ENCODE peak calls at places on chromosome 18, in seven cellular contexts. F, Y, V, Q, Z, M and N are unnamed samples. For H3K9me3, the result is how much of the 10 kb centered on the place peaks cover.

GRCh38 chr18:48940854-48941531 is 9.8 kb downstream of the SMAD7 start:
- DNase-seq in F (no peak), Y (no peak), V (no peak), Q (peak), Z (no peak), M (no peak), N (no peak)

GRCh38 chr18:51668101-51668500 is 470.6 kb upstream of the MEX3C start:
- DNase-seq in F (peak), Y (peak), V (peak), Q (no peak), Z (peak), M (peak), N (peak)

GRCh38 chr18:58064406-58064998 is 20.5 kb downstream of the NEDD4L start:
- DNase-seq in F (no peak), Y (no peak), V (no peak), Q (no peak), Z (no peak), M (no peak), N (no peak)

GRCh38 chr18:76274470-76275289 is 220.4 kb downstream of the ZNF516 start:
- DNase-seq in F (no peak), Y (peak), V (no peak), Q (no peak), Z (peak), M (peak), N (no peak)

GRCh38 chr18:22844184-22844583 is 88.9 kb upstream of the RBBP8 start:
- DNase-seq in F (no peak), Y (no peak), V (no peak), Q (no peak), Z (peak), M (no peak), N (no peak)

GRCh38 chr18:22504665-22505064 is 87.0 kb upstream of the CTAGE1 start:
- DNase-seq in F (no peak), Y (no peak), V (no peak), Q (no peak), Z (peak), M (no peak), N (no peak)

GRCh38 chr18:3450358-3451107 is 561 bp downstream of the TGIF1 start:
- DNase-seq in F (peak), Y (peak), V (peak), Q (peak), Z (peak), M (no peak), N (no peak)

GRCh38 chr18:58843662-58844035 is 21.0 kb upstream of the ZNF532 start:
- DNase-seq in F (no peak), Y (no peak), V (no peak), Q (no peak), Z (no peak), M (no peak), N (no peak)

GRCh38 chr18:40841473-40841872 is 1113.6 kb upstream of the PIK3C3 start:
- DNase-seq in F (no peak), Y (no peak), V (no peak), Q (no peak), Z (no peak), M (no peak), N (no peak)

GRCh38 chr18:7334973-7335568 is 104.2 kb downstream of the LRRC30 start:
- DNase-seq in F (no peak), Y (no peak), V (no peak), Q (no peak), Z (no peak), M (no peak), N (no peak)

GRCh38 chr18:3595282-3596273 is 145.6 kb downstream of the TGIF1 start:
- DNase-seq in F (no peak), Y (peak), V (peak), Q (no peak), Z (peak), M (peak), N (no peak)

GRCh38 chr18:13159579-13159978 is 59.0 kb upstream of the LDLRAD4 start:
- DNase-seq in F (peak), Y (peak), V (no peak), Q (peak), Z (peak), M (peak), N (peak)

GRCh38 chr18:22168360-22168921 is 948 bp upstream of the GATA6 start:
- DNase-seq in F (peak), Y (no peak), V (peak), Q (no peak), Z (peak), M (peak), N (no peak)

GRCh38 chr18:44149706-44150105 is 531.0 kb upstream of the SETBP1 start:
- DNase-seq in F (no peak), Y (no peak), V (no peak), Q (no peak), Z (peak), M (no peak), N (no peak)

GRCh38 chr18:70643812-70644211 is 355.0 kb downstream of the SOCS6 start:
- DNase-seq in F (no peak), Y (no peak), V (no peak), Q (no peak), Z (no peak), M (no peak), N (no peak)

GRCh38 chr18:32021756-32022564 is 3.3 kb downstream of the RNF125 start:
- DNase-seq in F (no peak), Y (no peak), V (no peak), Q (no peak), Z (no peak), M (no peak), N (no peak)

GRCh38 chr18:2848145-2848878 is 1.5 kb downstream of the EMILIN2 start:
- DNase-seq in F (no peak), Y (no peak), V (no peak), Q (no peak), Z (no peak), M (no peak), N (no peak)

GRCh38 chr18:47930086-47930843 is at the start of gene SMAD2:
- DNase-seq in F (peak), Y (peak), V (peak), Q (peak), Z (peak), M (peak), N (peak)

GRCh38 chr18:76345901-76346300 is 149.1 kb downstream of the ZNF516 start:
- DNase-seq in F (no peak), Y (no peak), V (no peak), Q (no peak), Z (no peak), M (no peak), N (no peak)

GRCh38 chr18:8426401-8426800 is 182.8 kb upstream of the RAB12 start:
- DNase-seq in F (no peak), Y (peak), V (peak), Q (no peak), Z (peak), M (peak), N (peak)

GRCh38 chr18:41069166-41069565 is 885.9 kb upstream of the PIK3C3 start:
- DNase-seq in F (no peak), Y (no peak), V (no peak), Q (no peak), Z (no peak), M (no peak), N (no peak)

GRCh38 chr18:25727281-25727680 is 363.1 kb downstream of the SS18 start:
- DNase-seq in F (no peak), Y (no peak), V (no peak), Q (no peak), Z (no peak), M (no peak), N (no peak)

GRCh38 chr18:63079114-63079513 is 240.5 kb downstream of the BCL2 start:
- DNase-seq in F (no peak), Y (peak), V (no peak), Q (no peak), Z (no peak), M (peak), N (no peak)

GRCh38 chr18:27948981-27949380 is 227.9 kb downstream of the CDH2 start:
- DNase-seq in F (no peak), Y (no peak), V (no peak), Q (no peak), Z (no peak), M (no peak), N (no peak)

GRCh38 chr18:57771626-57772025 is 31.5 kb downstream of the ATP8B1 start:
- DNase-seq in F (no peak), Y (no peak), V (no peak), Q (no peak), Z (no peak), M (no peak), N (no peak)

GRCh38 chr18:73793386-73793785 is 354.2 kb downstream of the FBXO15 start:
- DNase-seq in F (no peak), Y (no peak), V (no peak), Q (no peak), Z (no peak), M (no peak), N (no peak)

GRCh38 chr18:48300463-48300961 is 108.7 kb downstream of the ZBTB7C start:
- DNase-seq in F (no peak), Y (peak), V (peak), Q (no peak), Z (peak), M (peak), N (no peak)

GRCh38 chr18:5894215-5894612 is 1.1 kb downstream of the TMEM200C start:
- DNase-seq in F (no peak), Y (no peak), V (no peak), Q (no peak), Z (no peak), M (no peak), N (no peak)

GRCh38 chr18:34773961-34774754 is 64.1 kb downstream of the DTNA start:
- DNase-seq in F (peak), Y (no peak), V (no peak), Q (no peak), Z (no peak), M (no peak), N (no peak)

DNA sequence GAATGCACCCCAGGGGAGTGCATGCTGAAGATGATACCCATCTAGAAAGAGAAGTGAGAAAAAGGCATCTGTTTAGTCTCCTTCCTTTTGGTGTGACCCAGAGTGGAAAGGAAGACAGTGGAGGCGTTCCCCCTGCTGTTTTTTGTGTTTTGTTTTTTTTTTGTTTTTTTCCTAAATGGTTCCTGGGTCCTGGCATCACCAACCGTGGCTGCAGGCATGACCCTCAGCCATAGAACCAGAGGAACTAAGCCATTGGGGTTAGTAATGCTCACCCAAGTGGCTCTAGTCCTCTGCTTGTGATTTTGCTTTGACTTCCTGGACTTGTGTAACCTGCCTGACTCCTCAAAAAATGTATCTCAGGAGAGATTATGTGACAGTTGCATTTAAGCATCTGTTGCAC is 451.3 kb downstream of the DCC start:
- DNase-seq in F (no peak), Y (no peak), V (no peak), Q (no peak), Z (no peak), M (no peak), N (no peak)
- H3K9me3 ChIP-seq in F (under half), Y (under half), V (under half), Q (under half), Z (under half), M (half or more), N (under half)

DNA sequence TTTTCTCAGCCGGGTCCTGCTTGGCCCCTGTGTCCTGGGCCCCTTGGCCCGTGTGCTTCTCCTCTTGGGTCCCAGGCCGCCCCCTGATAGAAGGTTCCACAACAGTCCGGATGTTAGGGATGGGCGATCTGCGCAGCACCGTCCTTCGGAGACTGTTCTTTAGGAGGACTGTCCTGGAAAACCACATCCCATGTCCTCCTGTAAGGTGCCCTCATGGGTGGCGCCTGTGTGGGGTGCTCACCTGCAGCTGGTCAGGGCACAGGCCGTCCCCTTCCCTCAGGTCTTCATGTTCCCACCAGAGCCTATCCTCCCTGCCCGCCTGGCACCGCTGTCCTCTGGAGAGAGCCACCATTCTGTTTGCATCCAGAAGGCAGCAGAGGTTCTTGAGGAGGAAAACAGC is 50.0 kb downstream of the CTDP1 start:
- DNase-seq in F (no peak), Y (no peak), V (no peak), Q (no peak), Z (no peak), M (no peak), N (no peak)
- H3K9me3 ChIP-seq in F (under half), Y (under half), V (under half), Q (under half), Z (under half), M (under half), N (under half)

GRCh38 chr18:66971951-66972350 is 368.1 kb upstream of the CDH19 start:
- DNase-seq in F (no peak), Y (no peak), V (no peak), Q (no peak), Z (no peak), M (no peak), N (no peak)
- H3K9me3 ChIP-seq in F (under half), Y (under half), V (under half), Q (under half), Z (under half), M (under half), N (under half)

GRCh38 chr18:78126106-78126505 is 853.5 kb upstream of the SALL3 start:
- DNase-seq in F (no peak), Y (no peak), V (no peak), Q (no peak), Z (no peak), M (no peak), N (no peak)

GRCh38 chr18:78128004-78128403 is 851.6 kb upstream of the SALL3 start:
- DNase-seq in F (no peak), Y (no peak), V (no peak), Q (no peak), Z (no peak), M (no peak), N (no peak)

GRCh38 chr18:78125497-78125896 is 854.1 kb upstream of the SALL3 start:
- DNase-seq in F (no peak), Y (no peak), V (no peak), Q (no peak), Z (no peak), M (no peak), N (no peak)

GRCh38 chr18:78129260-78129659 is 850.4 kb upstream of the SALL3 start:
- DNase-seq in F (no peak), Y (no peak), V (peak), Q (no peak), Z (no peak), M (no peak), N (no peak)

DNA sequence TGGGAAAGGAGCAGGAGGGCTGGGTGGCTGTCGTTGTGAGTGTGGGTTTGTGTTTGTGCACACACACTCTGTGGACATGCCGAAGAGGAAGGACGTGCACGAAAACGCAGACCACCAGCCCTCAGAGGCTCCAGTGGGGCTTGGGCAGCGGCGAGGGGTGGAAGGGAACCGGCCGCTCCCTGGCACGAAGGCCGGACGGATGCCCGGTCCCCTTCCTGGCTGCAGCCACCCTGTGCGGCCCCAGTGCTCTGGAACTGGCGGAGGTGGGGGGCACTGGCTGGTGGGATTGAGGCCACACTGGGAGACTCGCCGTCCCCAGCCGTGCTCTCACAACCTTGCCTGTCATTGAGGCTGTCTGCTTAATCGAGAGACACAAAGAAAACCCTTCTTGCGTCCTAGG is 852.6 kb upstream of the SALL3 start:
- DNase-seq in F (no peak), Y (no peak), V (no peak), Q (no peak), Z (no peak), M (no peak), N (no peak)
- H3K9me3 ChIP-seq in F (under half), Y (under half), V (under half), Q (under half), Z (under half), M (under half), N (under half)